ENCODE peak calls at places on chromosome 15, in ten cellular contexts. S is NCI-H460; I is activated CD8-positive, alpha-beta memory T cell treated with anti-CD3 and anti-CD28 coated beads for 1 hour; F is GM23248; V is germinal center; W is activated CD4-positive, alpha-beta T cell treated with anti-CD3 and anti-CD28 coated beads, Interleukin-2, amount 10 ng/mL, durations not matched to agents 7 days and 5 days; K is natural killer cell; U is fibroblast of pulmonary artery; B is uterus; R is AG09309. J is an unnamed sample.
A peak's percentile ranks its signal among the peaks of the same experiment; 100 is the strongest.

GRCh38 chr15:41506796-41507341 is 6.8 kb downstream of the LTK start:
- DNase-seq in W (no peak), F (no peak), B (no peak), I (no peak), R (no peak), U (no peak), V (no peak), S (no peak), K (no peak), J (no peak)

GRCh38 chr15:48759921-48760320 is 50.9 kb downstream of the CEP152 start:
- DNase-seq in R (no peak), I (no peak), K (no peak), F (no peak), V (no peak), U (no peak), B (no peak), S (no peak), W (no peak), J (no peak)

GRCh38 chr15:79973445-79974180 is 2.6 kb upstream of the BCL2A1 start:
- DNase-seq in F (no peak), V (no peak), W (peak; percentile 52), B (no peak), R (no peak), K (no peak), U (no peak), S (no peak), I (no peak), J (no peak)

GRCh38 chr15:89472785-89473256 is 23.6 kb downstream of the RHCG start:
- DNase-seq in V (peak; percentile 77), R (no peak), K (no peak), B (no peak), W (peak; percentile 46), U (peak; percentile 68), I (no peak), F (peak; percentile 65), S (peak; percentile 47), J (peak; percentile 59)

GRCh38 chr15:41988896-41989572 is 16.7 kb upstream of the EHD4 start:
- DNase-seq in B (no peak), K (no peak), U (no peak), R (no peak), I (no peak), W (no peak), S (no peak), F (no peak), V (no peak), J (no peak)

GRCh38 chr15:76196286-76196948 is 114.9 kb downstream of the ETFA start:
- DNase-seq in I (no peak), V (no peak), R (peak; percentile 64), W (no peak), U (peak; percentile 85), K (no peak), S (peak; percentile 24), F (peak; percentile 93), B (peak; percentile 87), J (peak; percentile 88)

GRCh38 chr15:74867562-74868458 is 5.4 kb downstream of the SCAMP2 start:
- DNase-seq in F (no peak), U (no peak), B (no peak), W (no peak), R (no peak), I (no peak), K (no peak), V (no peak), S (no peak), J (no peak)

GRCh38 chr15:42201801-42202200 is 6.3 kb downstream of the VPS39 start:
- DNase-seq in V (no peak), S (no peak), K (no peak), F (no peak), R (no peak), W (no peak), I (no peak), U (no peak), B (no peak), J (no peak)

GRCh38 chr15:40006646-40007045 is 32.3 kb downstream of the SRP14 start:
- DNase-seq in U (peak; percentile 34), V (no peak), I (no peak), W (no peak), K (no peak), F (peak; percentile 83), S (no peak), B (no peak), R (peak; percentile 78), J (peak; percentile 51)

GRCh38 chr15:80173022-80173759 is 20.4 kb downstream of the FAH start:
- DNase-seq in I (peak; percentile 43), U (peak; percentile 68), F (peak; percentile 65), K (peak; percentile 60), R (no peak), S (peak; percentile 52), V (peak; percentile 74), B (peak; percentile 57), W (peak; percentile 80), J (peak; percentile 65)

J was measured in ELR.